ENCODE peak calls at places on chromosomes 11 and 22, in six cellular contexts. K is Panc1, O is suprapubic skin, P is brain microvascular endothelial cell, A is kidney, M is dorsolateral prefrontal cortex. H is an unnamed sample.

GRCh38 chr11:46351606-46352005 is 4.3 kb downstream of the DGKZ start:
- DNase-seq in K (no peak), O (no peak), P (no peak), A (no peak), M (no peak), H (no peak)

GRCh38 chr11:94128171-94128745 is 383 bp upstream of the PANX1 start:
- DNase-seq in K (no peak), O (no peak), P (no peak), A (peak; percentile 68), M (no peak), H (no peak)

GRCh38 chr11:111422494-111423249 is 43.6 kb upstream of the POU2AF1 start:
- DNase-seq in K (no peak), O (no peak), P (peak; percentile 32), A (no peak), M (peak; percentile 60), H (peak; percentile 83)

GRCh38 chr11:31240340-31240904 is 129.1 kb downstream of the DCDC1 start:
- DNase-seq in K (peak; percentile 18), O (no peak), P (peak; percentile 34), A (no peak), M (no peak), H (no peak)

GRCh38 chr22:29016067-29016938 is 45.3 kb downstream of the C22orf31 start:
- DNase-seq in K (no peak), O (no peak), P (no peak), A (no peak), M (no peak), H (no peak)

GRCh38 chr22:35452810-35453743 is 53.1 kb downstream of the MCM5 start:
- DNase-seq in K (no peak), O (no peak), P (no peak), A (no peak), M (no peak), H (no peak)

GRCh38 chr11:64723907-64724862 is 1.2 kb upstream of the NRXN2 start:
- DNase-seq in K (no peak), O (no peak), P (no peak), A (no peak), M (no peak), H (peak; percentile 21)

GRCh38 chr11:21811572-21811971 is 381.3 kb upstream of the ANO5 start:
- DNase-seq in K (no peak), O (no peak), P (no peak), A (no peak), M (no peak), H (no peak)

GRCh38 chr11:3197044-3197715 is 21.4 kb downstream of the MRGPRG start:
- DNase-seq in K (no peak), O (no peak), P (no peak), A (peak; percentile 62), M (no peak), H (no peak)

GRCh38 chr22:27207907-27208306 is 550.5 kb downstream of the MIAT start:
- DNase-seq in K (no peak), O (no peak), P (peak; percentile 82), A (no peak), M (no peak), H (no peak)

GRCh38 chr11:79173615-79174014 is 267.2 kb downstream of the TENM4 start:
- DNase-seq in K (no peak), O (no peak), P (peak; percentile 48), A (no peak), M (peak; percentile 81), H (no peak)

GRCh38 chr11:14081541-14082211 is 119.2 kb downstream of the SPON1 start:
- DNase-seq in K (no peak), O (no peak), P (no peak), A (no peak), M (no peak), H (no peak)

GRCh38 chr11:102552447-102553200 is 22.1 kb upstream of the MMP7 start:
- DNase-seq in K (no peak), O (no peak), P (no peak), A (no peak), M (no peak), H (no peak)

GRCh38 chr11:44017443-44018126 is 30.2 kb upstream of the ACCSL start:
- DNase-seq in K (no peak), O (peak; percentile 15), P (no peak), A (no peak), M (no peak), H (no peak)

GRCh38 chr22:37045958-37046357 is 5.6 kb upstream of the KCTD17 start:
- DNase-seq in K (no peak), O (no peak), P (peak; percentile 44), A (no peak), M (no peak), H (no peak)

GRCh38 chr11:27882066-27882697 is 181.9 kb upstream of the BDNF start:
- DNase-seq in K (no peak), O (no peak), P (no peak), A (no peak), M (no peak), H (no peak)

GRCh38 chr11:1300121-1300520 is 9.3 kb downstream of the TOLLIP start:
- DNase-seq in K (no peak), O (peak; percentile 4), P (no peak), A (no peak), M (peak; percentile 11), H (no peak)

GRCh38 chr11:8100151-8100550 is 19.1 kb downstream of the TUB start:
- DNase-seq in K (no peak), O (no peak), P (no peak), A (no peak), M (peak; percentile 11), H (no peak)

GRCh38 chr11:119361056-119361787 is 14.7 kb upstream of the MFRP start:
- DNase-seq in K (peak; percentile 88), O (no peak), P (peak; percentile 70), A (peak; percentile 88), M (peak; percentile 73), H (peak; percentile 83)

GRCh38 chr11:66318576-66318970 is 1.7 kb upstream of the CD248 start:
- DNase-seq in K (no peak), O (no peak), P (no peak), A (no peak), M (no peak), H (no peak)

DNA sequence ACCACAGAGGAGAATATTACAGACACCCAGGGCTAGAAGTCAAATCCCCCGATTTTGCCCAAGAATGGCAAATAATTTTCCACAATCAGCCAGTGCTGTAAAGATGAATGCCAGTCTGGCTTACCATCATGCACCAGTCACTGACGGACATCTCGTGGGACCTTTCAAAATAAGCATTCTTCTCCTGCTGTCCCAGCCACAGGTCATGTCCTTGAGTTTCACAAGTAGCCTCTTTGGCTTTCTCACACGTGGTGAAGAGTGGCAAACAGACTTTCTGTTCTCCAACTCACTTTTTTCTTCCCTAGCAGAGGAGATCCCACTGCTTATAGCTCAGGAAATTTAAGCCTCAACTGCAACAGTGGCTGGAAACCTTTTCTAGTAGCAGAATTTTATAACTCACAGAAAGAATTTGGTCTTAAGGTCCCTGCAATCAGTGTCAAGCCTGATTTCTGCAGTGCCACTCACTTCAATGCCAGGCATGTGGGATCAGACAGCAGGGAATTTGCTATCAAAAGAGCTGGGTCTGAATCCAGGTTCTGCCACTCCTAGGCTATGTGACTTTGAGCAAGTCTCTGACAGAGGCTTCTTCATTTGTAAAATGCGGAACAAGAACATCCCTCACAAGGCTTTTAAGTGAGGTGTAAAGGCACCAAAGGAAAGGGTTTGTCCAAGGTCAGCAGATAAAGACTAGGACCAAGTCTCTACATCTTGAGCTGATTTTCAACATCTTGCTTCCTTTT is 3.6 kb downstream of the PIK3IP1 start:
- DNase-seq in K (no peak), O (no peak), P (no peak), A (no peak), M (no peak), H (no peak)
- H3K4me3 ChIP-seq in K (no peak overlapping the region), O (peak overlapping the region; percentile 62), P (no peak overlapping the region), A (no peak overlapping the region), M (peak overlapping the region; percentile 6), H (peak overlapping the region; percentile 72)

DNA sequence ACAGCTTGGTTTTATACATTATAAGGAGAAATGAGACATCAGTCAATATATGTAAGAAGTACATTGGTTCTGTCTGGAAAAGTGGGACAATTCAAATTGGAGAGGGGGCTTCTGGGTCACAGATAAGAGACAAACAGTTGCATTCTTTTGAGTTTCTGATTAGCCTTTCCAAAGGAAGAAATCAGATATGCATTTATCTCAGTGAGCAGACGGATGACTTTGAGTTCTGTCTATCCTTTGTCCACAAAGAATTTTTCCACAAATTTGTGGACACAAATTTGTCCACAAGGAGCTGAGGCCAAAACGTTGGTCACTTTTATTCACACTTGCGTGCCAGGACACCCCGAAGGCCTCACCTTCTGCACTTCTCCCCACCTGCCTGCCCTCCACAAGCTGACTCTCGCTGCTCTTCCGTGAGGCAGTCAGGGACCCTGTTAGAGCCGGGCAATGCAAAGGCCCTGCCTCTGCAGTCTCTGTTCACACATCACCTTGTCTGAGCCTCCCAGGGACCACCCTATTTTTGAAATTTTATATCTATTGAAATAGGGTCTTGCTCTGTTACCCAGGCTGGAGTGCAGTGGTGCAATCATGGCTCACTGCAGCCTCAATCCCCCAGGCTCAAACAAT is 20.5 kb downstream of the IL17REL start:
- DNase-seq in K (no peak), O (no peak), P (no peak), A (no peak), M (no peak), H (peak; percentile 29)
- TF ChIP-seq CTCF in K (no peak), O (no peak), P (no peak), A (no peak), M (no peak), H (no peak)

DNA sequence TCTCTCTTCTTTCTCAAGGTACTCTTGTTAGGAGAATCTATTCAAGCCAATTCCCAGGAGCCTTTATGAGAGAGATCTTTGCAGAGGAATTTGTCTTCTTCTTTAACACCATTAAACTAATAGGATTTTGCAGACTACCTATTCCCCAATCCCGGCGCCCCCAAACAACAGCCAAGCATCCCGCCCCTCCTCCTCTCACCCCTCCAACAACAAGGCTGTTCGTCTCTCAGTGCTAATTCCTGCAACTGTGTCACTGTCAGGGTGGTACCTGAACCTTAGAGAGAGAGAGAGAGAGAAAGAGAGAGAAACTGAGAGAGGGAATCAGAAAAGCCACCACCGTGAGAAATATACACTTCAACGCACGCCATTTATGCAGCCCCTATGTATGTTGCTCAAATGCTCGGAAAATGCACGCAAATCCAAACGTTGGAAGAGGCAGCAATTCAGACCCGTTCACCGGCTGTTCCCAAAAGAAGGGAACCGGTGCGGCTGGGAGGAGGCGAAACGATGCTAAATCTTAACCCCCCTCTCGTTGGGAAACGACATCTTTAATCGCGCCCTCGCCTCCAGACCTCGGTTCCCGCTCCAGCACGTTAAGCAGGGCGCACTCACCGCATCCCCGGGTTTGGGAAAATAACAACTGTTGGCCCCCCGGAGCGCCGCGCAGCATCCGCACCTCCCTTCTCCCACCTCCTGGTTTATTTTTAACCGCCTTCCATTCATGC is 943 bp downstream of the KCNA4 start:
- DNase-seq in K (no peak), O (no peak), P (no peak), A (peak; percentile 69), M (no peak), H (no peak)
- H3K4me3 ChIP-seq in K (no peak overlapping the region), O (peak overlapping the region; percentile 43), P (no peak overlapping the region), A (no peak overlapping the region), M (peak overlapping the region; percentile 52), H (peak overlapping the region; percentile 21)

GRCh38 chr11:77113382-77114088 is 10.9 kb downstream of the OMP start:
- DNase-seq in K (no peak), O (no peak), P (no peak), A (no peak), M (no peak), H (no peak)

GRCh38 chr11:77111277-77111676 is 8.6 kb downstream of the OMP start:
- DNase-seq in K (no peak), O (no peak), P (no peak), A (no peak), M (no peak), H (no peak)

GRCh38 chr11:77114089-77114463 is 11.4 kb downstream of the OMP start:
- DNase-seq in K (no peak), O (no peak), P (no peak), A (no peak), M (no peak), H (no peak)

GRCh38 chr11:77111946-77112345 is 9.3 kb downstream of the OMP start:
- DNase-seq in K (no peak), O (no peak), P (no peak), A (no peak), M (no peak), H (no peak)

GRCh38 chr11:77112641-77113381 is 10.2 kb downstream of the OMP start:
- DNase-seq in K (no peak), O (no peak), P (no peak), A (no peak), M (no peak), H (no peak)
- TF ChIP-seq CTCF in K (no peak), O (no peak), P (no peak), A (no peak), M (no peak), H (no peak)

H was measured in upper lobe of right lung.